ENCODE peak calls at places on chromosomes 12 and 14, in five cellular contexts. Y, X, A, N and I are unnamed samples.
A peak's percentile ranks its signal among the peaks of the same experiment; 100 is the strongest.

GRCh38 chr12:55060470-55060869 is 40.7 kb downstream of the NEUROD4 start:
- DNase-seq in Y (peak; percentile 38), X (no peak), A (no peak), N (no peak), I (no peak)

GRCh38 chr12:109716512-109717389 is 3.1 kb downstream of the FAM222A start:
- DNase-seq in Y (no peak), X (no peak), A (no peak), N (no peak), I (peak; percentile 12)

GRCh38 chr12:90102957-90103652 is 394.5 kb upstream of the ATP2B1 start:
- DNase-seq in Y (no peak), X (no peak), A (peak; percentile 59), N (no peak), I (peak; percentile 53)

GRCh38 chr14:35335388-35336092 is 43.4 kb downstream of the PSMA6 start:
- DNase-seq in Y (no peak), X (no peak), A (peak; percentile 53), N (no peak), I (no peak)

GRCh38 chr12:110122929-110123328 is 1.2 kb upstream of the IFT81 start:
- DNase-seq in Y (no peak), X (no peak), A (no peak), N (no peak), I (no peak)

GRCh38 chr14:84397621-84398020 is 1132.3 kb upstream of the FLRT2 start:
- DNase-seq in Y (no peak), X (no peak), A (no peak), N (no peak), I (no peak)

GRCh38 chr12:79689477-79690155 is 1.1 kb downstream of the PAWR start:
- DNase-seq in Y (peak; percentile 57), X (peak; percentile 42), A (peak; percentile 77), N (no peak), I (peak; percentile 55)

GRCh38 chr12:89238593-89238992 is 113.7 kb downstream of the DUSP6 start:
- DNase-seq in Y (no peak), X (no peak), A (no peak), N (no peak), I (no peak)

GRCh38 chr12:124240493-124240892 is 54.4 kb upstream of the RFLNA start:
- DNase-seq in Y (peak; percentile 58), X (no peak), A (no peak), N (no peak), I (no peak)

GRCh38 chr12:64403708-64404469 is at the start of gene XPOT:
- DNase-seq in Y (peak; percentile 99), X (peak; percentile 94), A (peak; percentile 97), N (peak; percentile 95), I (peak; percentile 98)

GRCh38 chr14:66017960-66018359 is 468.2 kb upstream of the CCDC196 start:
- DNase-seq in Y (no peak), X (no peak), A (no peak), N (no peak), I (no peak)

GRCh38 chr12:92382383-92382878 is 236.8 kb upstream of the BTG1 start:
- DNase-seq in Y (no peak), X (no peak), A (no peak), N (no peak), I (no peak)

GRCh38 chr12:38664661-38665269 is 240.6 kb downstream of the CPNE8 start:
- DNase-seq in Y (no peak), X (peak; percentile 17), A (peak; percentile 33), N (no peak), I (no peak)

GRCh38 chr12:6827437-6827894 is 741 bp upstream of the P3H3 start:
- DNase-seq in Y (peak; percentile 95), X (peak; percentile 83), A (peak; percentile 91), N (no peak), I (peak; percentile 79)

GRCh38 chr14:24307575-24308341 is at the start of gene CIDEB:
- DNase-seq in Y (peak; percentile 68), X (peak; percentile 53), A (peak; percentile 71), N (no peak), I (peak; percentile 43)

GRCh38 chr14:105317546-105317945 is 3.0 kb downstream of the PACS2 start:
- DNase-seq in Y (no peak), X (no peak), A (peak; percentile 16), N (no peak), I (peak; percentile 53)

GRCh38 chr12:65490193-65490592 is 211.7 kb downstream of the MSRB3 start:
- DNase-seq in Y (no peak), X (no peak), A (no peak), N (no peak), I (no peak)

GRCh38 chr14:85252011-85252410 is 277.9 kb upstream of the FLRT2 start:
- DNase-seq in Y (no peak), X (no peak), A (no peak), N (no peak), I (peak; percentile 65)

GRCh38 chr12:21940972-21941521 is at the start of gene ABCC9:
- DNase-seq in Y (peak; percentile 69), X (peak; percentile 46), A (peak; percentile 25), N (no peak), I (peak; percentile 33)

GRCh38 chr12:3973939-3974644 is 100.9 kb upstream of the PARP11 start:
- DNase-seq in Y (peak; percentile 19), X (no peak), A (no peak), N (no peak), I (no peak)
- H3K14ac ChIP-seq in Y (no peak overlapping the region), X (no peak overlapping the region), A (no peak overlapping the region), N (no peak overlapping the region), I (no peak overlapping the region)

GRCh38 chr14:93326196-93326595 is 6.6 kb downstream of the BTBD7 start:
- DNase-seq in Y (no peak), X (no peak), A (no peak), N (no peak), I (no peak)
- H3K14ac ChIP-seq in Y (no peak overlapping the region), X (no peak overlapping the region), A (no peak overlapping the region), N (no peak overlapping the region), I (no peak overlapping the region)

GRCh38 chr12:120230974-120231315 is 30.0 kb upstream of the RPLP0 start:
- DNase-seq in Y (no peak), X (no peak), A (no peak), N (no peak), I (no peak)
- H3K14ac ChIP-seq in Y (peak overlapping the region; percentile 72), X (no peak overlapping the region), A (no peak overlapping the region), N (no peak overlapping the region), I (peak overlapping the region; percentile 100)

GRCh38 chr12:32946504-32947131 is 50.0 kb upstream of the PKP2 start:
- DNase-seq in Y (no peak), X (no peak), A (no peak), N (no peak), I (no peak)
- H3K14ac ChIP-seq in Y (no peak overlapping the region), X (no peak overlapping the region), A (no peak overlapping the region), N (no peak overlapping the region), I (no peak overlapping the region)